ENCODE peak calls at places on chromosome 4, in six cellular contexts. G is NCI-H1436; K is posterior cingulate gyrus; C is dermis blood vessel endothelial cell; S is activated T-helper 9 cell treated with anti-CD3 and anti-CD28 coated beads, Interleukin-2, amount 50 U/mL, for 16 hours; L is heart left ventricle. N is an unnamed sample.
A peak's percentile ranks its signal among the peaks of the same experiment; 100 is the strongest.

GRCh38 chr4:24001945-24002640 is 112.2 kb upstream of the PPARGC1A start:
- DNase-seq in G (no peak), K (no peak), C (no peak), S (no peak), L (no peak), N (no peak)

GRCh38 chr4:80077639-80078038 is 4.6 kb upstream of the ANTXR2 start:
- DNase-seq in G (no peak), K (no peak), C (peak; percentile 41), S (no peak), L (no peak), N (no peak)

GRCh38 chr4:37531156-37531555 is 155.0 kb downstream of the RELL1 start:
- DNase-seq in G (no peak), K (no peak), C (no peak), S (no peak), L (no peak), N (no peak)

GRCh38 chr4:64248151-64248550 is 161.1 kb downstream of the TECRL start:
- DNase-seq in G (no peak), K (no peak), C (no peak), S (no peak), L (no peak), N (no peak)

GRCh38 chr4:158788608-158789007 is 19.8 kb downstream of the FNIP2 start:
- DNase-seq in G (no peak), K (no peak), C (peak; percentile 66), S (no peak), L (no peak), N (no peak)

GRCh38 chr4:119025916-119026661 is 109.5 kb upstream of the MYOZ2 start:
- DNase-seq in G (no peak), K (no peak), C (no peak), S (no peak), L (no peak), N (no peak)

GRCh38 chr4:109578846-109579245 is 18.8 kb downstream of the MCUB start:
- DNase-seq in G (no peak), K (no peak), C (peak; percentile 44), S (no peak), L (no peak), N (no peak)

GRCh38 chr4:89800012-89800516 is 36.9 kb downstream of the SNCA start:
- DNase-seq in G (no peak), K (no peak), C (peak; percentile 89), S (no peak), L (no peak), N (no peak)

GRCh38 chr4:111631157-111631999 is 513.9 kb upstream of the FAM241A start:
- DNase-seq in G (no peak), K (no peak), C (peak; percentile 45), S (no peak), L (no peak), N (peak; percentile 51)

GRCh38 chr4:17173300-17173699 is 274.9 kb upstream of the LDB2 start:
- DNase-seq in G (no peak), K (no peak), C (peak; percentile 13), S (no peak), L (no peak), N (peak; percentile 74)

GRCh38 chr4:151202851-151203455 is 74.0 kb upstream of the PRSS48 start:
- DNase-seq in G (no peak), K (no peak), C (peak; percentile 47), S (no peak), L (no peak), N (peak; percentile 51)

N was measured in GM23338.